ENCODE peak calls at places on chromosome 21, in five cellular contexts. L, H, E, I and M are unnamed samples.

GRCh38 chr21:29645666-29646553 is 293.9 kb downstream of the GRIK1 start:
- DNase-seq in L (no peak), H (no peak), E (no peak), I (no peak), M (no peak)

GRCh38 chr21:28822882-28823335 is 169.8 kb downstream of the LTN1 start:
- DNase-seq in L (no peak), H (peak; percentile 3), E (no peak), I (no peak), M (no peak)

GRCh38 chr21:41634858-41635257 is 126.9 kb upstream of the TMPRSS2 start:
- DNase-seq in L (no peak), H (no peak), E (no peak), I (no peak), M (no peak)

GRCh38 chr21:29221259-29221744 is 77.4 kb upstream of the BACH1 start:
- DNase-seq in L (no peak), H (no peak), E (no peak), I (no peak), M (no peak)

GRCh38 chr21:31360717-31361116 is 16.7 kb upstream of the TIAM1 start:
- DNase-seq in L (no peak), H (no peak), E (no peak), I (no peak), M (no peak)

GRCh38 chr21:41778974-41779600 is 12.2 kb upstream of the RIPK4 start:
- DNase-seq in L (no peak), H (peak; percentile 62), E (no peak), I (peak; percentile 46), M (no peak)

GRCh38 chr21:35838350-35838749 is 222.0 kb downstream of the SETD4 start:
- DNase-seq in L (no peak), H (no peak), E (no peak), I (no peak), M (no peak)

GRCh38 chr21:23452384-23453083 is 2154.7 kb downstream of the MRPL39 start:
- DNase-seq in L (peak; percentile 54), H (no peak), E (no peak), I (no peak), M (no peak)

GRCh38 chr21:31198575-31198974 is 145.5 kb downstream of the TIAM1 start:
- DNase-seq in L (no peak), H (peak; percentile 30), E (no peak), I (peak; percentile 52), M (peak; percentile 48)

GRCh38 chr21:41447356-41447755 is 21.3 kb downstream of the MX1 start:
- DNase-seq in L (no peak), H (no peak), E (no peak), I (no peak), M (no peak)

GRCh38 chr21:46189213-46189958 is 5.1 kb upstream of the SPATC1L start:
- DNase-seq in L (no peak), H (no peak), E (no peak), I (peak; percentile 63), M (no peak)

GRCh38 chr21:34617753-34618339 is 2.9 kb upstream of the RCAN1 start:
- DNase-seq in L (no peak), H (no peak), E (no peak), I (no peak), M (no peak)

GRCh38 chr21:35034203-35034926 is 14.7 kb downstream of the RUNX1 start:
- DNase-seq in L (no peak), H (no peak), E (no peak), I (no peak), M (no peak)

GRCh38 chr21:18430341-18430740 is 26.8 kb upstream of the TMPRSS15 start:
- DNase-seq in L (no peak), H (no peak), E (no peak), I (no peak), M (no peak)

GRCh38 chr21:27648560-27648959 is 681.7 kb upstream of the ADAMTS5 start:
- DNase-seq in L (no peak), H (no peak), E (no peak), I (no peak), M (no peak)

GRCh38 chr21:20570824-20571232 is 427.4 kb upstream of the NCAM2 start:
- DNase-seq in L (peak; percentile 73), H (no peak), E (no peak), I (peak; percentile 23), M (no peak)

GRCh38 chr21:28156590-28156989 is 836.1 kb downstream of the LTN1 start:
- DNase-seq in L (no peak), H (no peak), E (no peak), I (no peak), M (no peak)

GRCh38 chr21:14773777-14774345 is 227.7 kb upstream of the SAMSN1 start:
- DNase-seq in L (peak; percentile 23), H (peak; percentile 30), E (no peak), I (peak; percentile 72), M (peak; percentile 29)

GRCh38 chr21:31098576-31099005 is 60.3 kb upstream of the KRTAP19-8 start:
- DNase-seq in L (peak; percentile 36), H (peak; percentile 18), E (no peak), I (peak; percentile 60), M (peak; percentile 51)

GRCh38 chr21:31880816-31881215 is 8.0 kb downstream of the HUNK start:
- DNase-seq in L (no peak), H (no peak), E (no peak), I (no peak), M (no peak)

GRCh38 chr21:31284797-31285397 is 59.2 kb downstream of the TIAM1 start:
- DNase-seq in L (no peak), H (no peak), E (no peak), I (no peak), M (peak; percentile 58)

GRCh38 chr21:21436012-21436545 is 437.9 kb downstream of the NCAM2 start:
- DNase-seq in L (no peak), H (no peak), E (no peak), I (no peak), M (no peak)

GRCh38 chr21:21084179-21084578 is 86.0 kb downstream of the NCAM2 start:
- DNase-seq in L (no peak), H (no peak), E (no peak), I (no peak), M (no peak)

GRCh38 chr21:35506352-35506751 is 457.2 kb upstream of the RUNX1 start:
- DNase-seq in L (no peak), H (no peak), E (no peak), I (no peak), M (no peak)

GRCh38 chr21:16797530-16797929 is 715.3 kb upstream of the CXADR start:
- DNase-seq in L (no peak), H (no peak), E (no peak), I (no peak), M (no peak)
- TF ChIP-seq JUND in L (no peak), H (no peak), E (no peak), I (no peak), M (no peak)

GRCh38 chr21:25801217-25802015 is 66.6 kb downstream of the GABPA start:
- DNase-seq in L (peak; percentile 83), H (peak; percentile 86), E (peak; percentile 59), I (peak; percentile 92), M (peak; percentile 89)
- H3K4me3 ChIP-seq in L (peak overlapping the region; percentile 19), H (no peak overlapping the region), E (no peak overlapping the region), I (no peak overlapping the region), M (no peak overlapping the region)

DNA sequence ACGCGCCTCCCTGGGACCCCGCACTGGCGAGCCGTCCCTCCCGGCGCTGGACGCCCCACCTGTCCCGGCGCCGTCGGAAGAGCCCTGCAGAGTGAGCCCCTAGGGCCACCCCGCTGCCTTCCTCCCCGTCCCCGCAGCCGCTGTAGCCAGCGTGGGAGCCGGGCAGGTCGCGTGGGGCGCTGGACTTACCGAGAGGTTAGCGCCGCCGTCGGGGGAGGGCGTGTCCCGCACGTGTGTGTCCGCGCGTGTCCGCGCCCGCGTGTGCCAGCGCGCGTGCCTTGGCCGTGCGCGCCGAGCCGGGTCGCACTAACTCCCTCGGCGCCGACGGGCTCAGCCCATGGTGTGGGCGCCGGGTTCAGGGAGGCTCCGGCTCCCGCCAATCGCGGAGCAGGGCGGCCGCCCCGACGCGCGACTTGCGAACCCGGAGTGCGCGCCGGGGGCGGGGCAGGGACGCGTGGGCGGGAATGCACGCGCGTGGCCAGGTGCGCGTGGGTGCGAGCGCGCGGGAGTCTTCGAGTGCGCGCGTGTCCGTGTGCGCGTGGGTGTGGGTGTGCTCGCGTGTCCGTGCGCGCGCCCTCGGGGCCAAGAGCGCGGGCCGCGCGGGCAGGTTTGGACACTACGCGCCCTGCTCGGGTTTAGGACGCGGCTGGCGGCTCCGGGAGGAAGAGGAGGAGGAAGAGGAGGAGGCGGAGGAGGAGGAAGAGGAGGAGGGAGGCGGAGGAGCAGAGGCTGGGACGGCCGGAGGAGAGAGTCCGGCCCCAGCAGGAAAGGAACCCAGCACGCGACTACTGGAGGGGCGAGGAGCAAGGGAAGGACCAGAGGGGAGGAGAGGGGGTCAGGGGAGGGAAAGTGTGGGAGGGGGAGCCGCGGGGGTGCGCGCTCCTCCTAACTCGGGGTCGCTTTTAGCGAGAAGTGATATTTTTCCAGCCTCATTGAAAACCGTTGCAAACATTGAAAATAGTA is 145.1 kb upstream of the ETS2 start:
- DNase-seq in L (no peak), H (no peak), E (no peak), I (no peak), M (no peak)
- TF ChIP-seq EZH2 in L (peak; percentile 51), H (no peak), E (no peak), I (no peak), M (no peak)

GRCh38 chr21:38623552-38623951 is 125.3 kb upstream of the ERG start:
- DNase-seq in L (no peak), H (no peak), E (no peak), I (no peak), M (no peak)

GRCh38 chr21:38619865-38620513 is 121.7 kb upstream of the ERG start:
- DNase-seq in L (no peak), H (no peak), E (no peak), I (no peak), M (no peak)

GRCh38 chr21:38622081-38622826 is 124.0 kb upstream of the ERG start:
- DNase-seq in L (no peak), H (no peak), E (no peak), I (no peak), M (no peak)

GRCh38 chr21:38622827-38623209 is 124.5 kb upstream of the ERG start:
- DNase-seq in L (no peak), H (no peak), E (no peak), I (no peak), M (no peak)

DNA sequence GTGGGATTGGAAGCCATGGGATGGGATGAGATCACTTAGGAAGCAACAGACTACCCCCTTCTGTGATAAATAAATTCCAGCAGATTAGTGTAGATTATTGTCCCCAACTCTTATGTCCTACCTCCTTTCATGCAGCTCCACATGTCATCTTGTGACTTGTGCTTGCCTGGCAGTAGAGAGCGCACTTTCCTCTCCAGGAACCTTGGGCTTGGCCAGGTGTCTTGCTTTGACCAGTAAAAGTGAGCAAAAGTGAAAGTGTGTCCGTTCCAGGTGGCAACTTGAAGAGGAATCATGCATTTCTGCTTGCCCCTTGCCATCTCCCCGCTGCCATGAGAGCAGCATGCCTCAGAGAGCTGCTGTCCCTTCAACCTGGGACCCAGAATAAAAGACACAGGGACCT is 122.9 kb upstream of the ERG start:
- DNase-seq in L (no peak), H (peak; percentile 2), E (no peak), I (no peak), M (no peak)
- TF ChIP-seq JUND in L (no peak), H (no peak), E (no peak), I (no peak), M (no peak)

DNA sequence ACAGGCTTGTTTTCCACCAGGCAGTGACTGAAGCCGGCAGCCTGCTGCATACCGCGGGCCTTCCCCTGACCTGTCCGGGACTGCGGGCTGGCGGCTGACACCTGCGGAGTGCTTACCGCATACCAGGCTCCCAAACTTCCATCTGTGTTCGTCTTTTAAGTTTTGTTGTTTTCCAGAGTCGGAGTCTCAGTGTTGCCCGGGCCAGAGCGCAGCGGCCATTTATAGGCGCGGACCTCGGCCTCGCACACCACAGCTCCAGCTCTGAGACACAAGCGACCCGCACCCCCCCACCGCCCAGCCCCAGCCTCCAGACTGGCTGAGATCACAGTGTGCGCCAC is 1.4 kb upstream of the ADARB1 start:
- DNase-seq in L (no peak), H (no peak), E (no peak), I (no peak), M (no peak)
- H3K4me3 ChIP-seq in L (no peak overlapping the region), H (no peak overlapping the region), E (no peak overlapping the region), I (no peak overlapping the region), M (peak overlapping the region; percentile 67)

GRCh38 chr21:37005548-37006242 is 807 bp upstream of the RIPPLY3 start:
- DNase-seq in L (no peak), H (no peak), E (no peak), I (no peak), M (no peak)
- TF ChIP-seq EZH2 in L (no peak), H (no peak), E (no peak), I (no peak), M (no peak)